ENCODE peak calls at places on chromosomes 2 and 18, in five cellular contexts. One of them, this sample, is unnamed.

GRCh38 chr2:137168564-137168963 is 403.2 kb downstream of the THSD7B start:
- DNase-seq in activated naive CD4-positive, alpha-beta T cell treated with anti-CD3 and anti-CD28 coated beads, Interleukin-2, amount 50 U/mL, for 16 hours: no peak
- DNase-seq in cortex of kidney: no peak
- DNase-seq in NCI-H2107: no peak
- DNase-seq in KBM-7: no peak
- DNase-seq in this sample: no peak

GRCh38 chr2:30237346-30238142 is 6.2 kb downstream of the LBH start:
- DNase-seq in activated naive CD4-positive, alpha-beta T cell treated with anti-CD3 and anti-CD28 coated beads, Interleukin-2, amount 50 U/mL, for 16 hours: peak; percentile 56
- DNase-seq in cortex of kidney: no peak
- DNase-seq in NCI-H2107: no peak
- DNase-seq in KBM-7: no peak
- DNase-seq in this sample: no peak

GRCh38 chr18:13312515-13312914 is 94.0 kb downstream of the LDLRAD4 start:
- DNase-seq in activated naive CD4-positive, alpha-beta T cell treated with anti-CD3 and anti-CD28 coated beads, Interleukin-2, amount 50 U/mL, for 16 hours: no peak
- DNase-seq in cortex of kidney: no peak
- DNase-seq in NCI-H2107: no peak
- DNase-seq in KBM-7: no peak
- DNase-seq in this sample: no peak

GRCh38 chr2:144083211-144083610 is 436.7 kb downstream of the ZEB2 start:
- DNase-seq in activated naive CD4-positive, alpha-beta T cell treated with anti-CD3 and anti-CD28 coated beads, Interleukin-2, amount 50 U/mL, for 16 hours: no peak
- DNase-seq in cortex of kidney: no peak
- DNase-seq in NCI-H2107: no peak
- DNase-seq in KBM-7: no peak
- DNase-seq in this sample: no peak

GRCh38 chr2:99833802-99834201 is 308.6 kb downstream of the AFF3 start:
- DNase-seq in activated naive CD4-positive, alpha-beta T cell treated with anti-CD3 and anti-CD28 coated beads, Interleukin-2, amount 50 U/mL, for 16 hours: no peak
- DNase-seq in cortex of kidney: no peak
- DNase-seq in NCI-H2107: no peak
- DNase-seq in KBM-7: no peak
- DNase-seq in this sample: no peak

GRCh38 chr18:59697236-59697932 is at the start of gene CCBE1:
- DNase-seq in activated naive CD4-positive, alpha-beta T cell treated with anti-CD3 and anti-CD28 coated beads, Interleukin-2, amount 50 U/mL, for 16 hours: no peak
- DNase-seq in cortex of kidney: no peak
- DNase-seq in NCI-H2107: peak; percentile 89
- DNase-seq in KBM-7: no peak
- DNase-seq in this sample: peak; percentile 53

GRCh38 chr2:237354930-237355329 is 59.0 kb downstream of the COL6A3 start:
- DNase-seq in activated naive CD4-positive, alpha-beta T cell treated with anti-CD3 and anti-CD28 coated beads, Interleukin-2, amount 50 U/mL, for 16 hours: no peak
- DNase-seq in cortex of kidney: no peak
- DNase-seq in NCI-H2107: no peak
- DNase-seq in KBM-7: no peak
- DNase-seq in this sample: no peak

GRCh38 chr2:8872821-8873432 is 35.5 kb upstream of the KIDINS220 start:
- DNase-seq in activated naive CD4-positive, alpha-beta T cell treated with anti-CD3 and anti-CD28 coated beads, Interleukin-2, amount 50 U/mL, for 16 hours: no peak
- DNase-seq in cortex of kidney: no peak
- DNase-seq in NCI-H2107: peak; percentile 27
- DNase-seq in KBM-7: peak; percentile 51
- DNase-seq in this sample: peak; percentile 24

GRCh38 chr18:50870138-50870845 is 8.6 kb upstream of the ME2 start:
- DNase-seq in activated naive CD4-positive, alpha-beta T cell treated with anti-CD3 and anti-CD28 coated beads, Interleukin-2, amount 50 U/mL, for 16 hours: no peak
- DNase-seq in cortex of kidney: no peak
- DNase-seq in NCI-H2107: no peak
- DNase-seq in KBM-7: no peak
- DNase-seq in this sample: no peak

GRCh38 chr2:212928681-212929080 is 222.7 kb downstream of the IKZF2 start:
- DNase-seq in activated naive CD4-positive, alpha-beta T cell treated with anti-CD3 and anti-CD28 coated beads, Interleukin-2, amount 50 U/mL, for 16 hours: no peak
- DNase-seq in cortex of kidney: no peak
- DNase-seq in NCI-H2107: no peak
- DNase-seq in KBM-7: no peak
- DNase-seq in this sample: no peak

GRCh38 chr18:23994361-23994902 is 20.1 kb upstream of the TTC39C start:
- DNase-seq in activated naive CD4-positive, alpha-beta T cell treated with anti-CD3 and anti-CD28 coated beads, Interleukin-2, amount 50 U/mL, for 16 hours: no peak
- DNase-seq in cortex of kidney: no peak
- DNase-seq in NCI-H2107: peak; percentile 39
- DNase-seq in KBM-7: no peak
- DNase-seq in this sample: peak; percentile 96

GRCh38 chr2:177602611-177603164 is 210.1 kb downstream of the AGPS start:
- DNase-seq in activated naive CD4-positive, alpha-beta T cell treated with anti-CD3 and anti-CD28 coated beads, Interleukin-2, amount 50 U/mL, for 16 hours: no peak
- DNase-seq in cortex of kidney: no peak
- DNase-seq in NCI-H2107: no peak
- DNase-seq in KBM-7: no peak
- DNase-seq in this sample: no peak